ENCODE peak calls at places on chromosomes 5 and 9, in nine cellular contexts. One of them, this sample, is unnamed.

GRCh38 chr9:94847486-94847885 is 121.0 kb downstream of the AOPEP start:
- DNase-seq in A549: no peak
- DNase-seq in HepG2: no peak
- DNase-seq in SK-N-SH: no peak
- DNase-seq in Panc1: no peak
- DNase-seq in HCT116: no peak
- DNase-seq in GM12878: no peak
- DNase-seq in GM23338: no peak
- DNase-seq in HL-60: no peak
- DNase-seq in this sample: no peak

GRCh38 chr5:128409401-128409800 is 128.6 kb downstream of the FBN2 start:
- DNase-seq in A549: no peak
- DNase-seq in HepG2: no peak
- DNase-seq in SK-N-SH: no peak
- DNase-seq in Panc1: no peak
- DNase-seq in HCT116: no peak
- DNase-seq in GM12878: no peak
- DNase-seq in GM23338: peak
- DNase-seq in HL-60: no peak
- DNase-seq in this sample: no peak

GRCh38 chr9:8224381-8224791 is 424.8 kb upstream of the DMAC1 start:
- DNase-seq in A549: no peak
- DNase-seq in HepG2: no peak
- DNase-seq in SK-N-SH: no peak
- DNase-seq in Panc1: no peak
- DNase-seq in HCT116: no peak
- DNase-seq in GM12878: no peak
- DNase-seq in GM23338: no peak
- DNase-seq in HL-60: no peak
- DNase-seq in this sample: no peak

GRCh38 chr9:4886698-4887097 is 94.0 kb downstream of the RCL1 start:
- DNase-seq in A549: no peak
- DNase-seq in HepG2: no peak
- DNase-seq in SK-N-SH: no peak
- DNase-seq in Panc1: no peak
- DNase-seq in HCT116: no peak
- DNase-seq in GM12878: peak
- DNase-seq in GM23338: no peak
- DNase-seq in HL-60: no peak
- DNase-seq in this sample: no peak

GRCh38 chr9:99556998-99557397 is 264.7 kb upstream of the NR4A3 start:
- DNase-seq in A549: no peak
- DNase-seq in HepG2: no peak
- DNase-seq in SK-N-SH: no peak
- DNase-seq in Panc1: no peak
- DNase-seq in HCT116: no peak
- DNase-seq in GM12878: no peak
- DNase-seq in GM23338: no peak
- DNase-seq in HL-60: no peak
- DNase-seq in this sample: no peak

GRCh38 chr5:134240421-134240962 is 14.6 kb upstream of the PPP2CA start:
- DNase-seq in A549: no peak
- DNase-seq in HepG2: peak
- DNase-seq in SK-N-SH: peak
- DNase-seq in Panc1: no peak
- DNase-seq in HCT116: no peak
- DNase-seq in GM12878: no peak
- DNase-seq in GM23338: no peak
- DNase-seq in HL-60: no peak
- DNase-seq in this sample: no peak

GRCh38 chr5:134460551-134460950 is 48.9 kb upstream of the CDKN2AIPNL start:
- DNase-seq in A549: no peak
- DNase-seq in HepG2: no peak
- DNase-seq in SK-N-SH: no peak
- DNase-seq in Panc1: no peak
- DNase-seq in HCT116: no peak
- DNase-seq in GM12878: no peak
- DNase-seq in GM23338: no peak
- DNase-seq in HL-60: no peak
- DNase-seq in this sample: peak

GRCh38 chr9:4984171-4984570 is 901 bp upstream of the JAK2 start:
- DNase-seq in A549: peak
- DNase-seq in HepG2: peak
- DNase-seq in SK-N-SH: no peak
- DNase-seq in Panc1: no peak
- DNase-seq in HCT116: peak
- DNase-seq in GM12878: no peak
- DNase-seq in GM23338: no peak
- DNase-seq in HL-60: no peak
- DNase-seq in this sample: no peak

GRCh38 chr5:31733365-31733764 is 94.4 kb downstream of the PDZD2 start:
- DNase-seq in A549: no peak
- DNase-seq in HepG2: no peak
- DNase-seq in SK-N-SH: no peak
- DNase-seq in Panc1: no peak
- DNase-seq in HCT116: no peak
- DNase-seq in GM12878: no peak
- DNase-seq in GM23338: no peak
- DNase-seq in HL-60: no peak
- DNase-seq in this sample: no peak

GRCh38 chr5:31728039-31728438 is 89.1 kb downstream of the PDZD2 start:
- DNase-seq in A549: no peak
- DNase-seq in HepG2: no peak
- DNase-seq in SK-N-SH: no peak
- DNase-seq in Panc1: no peak
- DNase-seq in HCT116: no peak
- DNase-seq in GM12878: no peak
- DNase-seq in GM23338: no peak
- DNase-seq in HL-60: no peak
- DNase-seq in this sample: no peak

GRCh38 chr5:31731710-31732301 is 92.9 kb downstream of the PDZD2 start:
- DNase-seq in A549: no peak
- DNase-seq in HepG2: no peak
- DNase-seq in SK-N-SH: no peak
- DNase-seq in Panc1: no peak
- DNase-seq in HCT116: no peak
- DNase-seq in GM12878: no peak
- DNase-seq in GM23338: no peak
- DNase-seq in HL-60: no peak
- DNase-seq in this sample: no peak

GRCh38 chr5:31730139-31730538 is 91.2 kb downstream of the PDZD2 start:
- DNase-seq in A549: no peak
- DNase-seq in HepG2: no peak
- DNase-seq in SK-N-SH: no peak
- DNase-seq in Panc1: no peak
- DNase-seq in HCT116: no peak
- DNase-seq in GM12878: no peak
- DNase-seq in GM23338: no peak
- DNase-seq in HL-60: no peak
- DNase-seq in this sample: no peak

DNA sequence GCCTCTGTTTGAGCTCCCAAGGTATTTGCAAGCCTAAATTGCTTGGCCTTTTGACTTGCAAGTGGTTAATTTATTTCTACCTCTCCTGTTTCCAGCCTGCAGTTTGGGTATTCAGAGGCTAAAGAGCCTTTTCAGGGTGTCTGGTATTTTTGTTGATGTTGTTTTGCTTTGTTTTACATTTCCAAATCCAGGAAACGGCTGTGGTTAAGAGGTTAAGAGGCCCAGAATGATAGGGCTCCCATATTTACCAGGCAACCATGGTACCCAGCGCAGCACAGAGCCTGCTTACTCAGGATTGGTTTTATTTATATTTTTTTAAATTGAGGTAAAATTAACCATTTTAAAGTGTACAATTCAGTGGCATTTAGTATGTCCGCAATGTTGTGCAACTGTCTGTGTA is 92.1 kb downstream of the PDZD2 start:
- DNase-seq in A549: no peak
- DNase-seq in HepG2: no peak
- DNase-seq in SK-N-SH: no peak
- DNase-seq in Panc1: no peak
- DNase-seq in HCT116: no peak
- DNase-seq in GM12878: no peak
- DNase-seq in GM23338: peak
- DNase-seq in HL-60: no peak
- DNase-seq in this sample: no peak
- TF ChIP-seq REST in A549: no peak
- TF ChIP-seq REST in HepG2: no peak
- TF ChIP-seq REST in SK-N-SH: no peak
- TF ChIP-seq REST in Panc1: no peak
- TF ChIP-seq REST in HCT116: no peak
- TF ChIP-seq REST in GM12878: no peak
- TF ChIP-seq REST in GM23338: no peak
- TF ChIP-seq REST in HL-60: no peak
- TF ChIP-seq REST in this sample: no peak

DNA sequence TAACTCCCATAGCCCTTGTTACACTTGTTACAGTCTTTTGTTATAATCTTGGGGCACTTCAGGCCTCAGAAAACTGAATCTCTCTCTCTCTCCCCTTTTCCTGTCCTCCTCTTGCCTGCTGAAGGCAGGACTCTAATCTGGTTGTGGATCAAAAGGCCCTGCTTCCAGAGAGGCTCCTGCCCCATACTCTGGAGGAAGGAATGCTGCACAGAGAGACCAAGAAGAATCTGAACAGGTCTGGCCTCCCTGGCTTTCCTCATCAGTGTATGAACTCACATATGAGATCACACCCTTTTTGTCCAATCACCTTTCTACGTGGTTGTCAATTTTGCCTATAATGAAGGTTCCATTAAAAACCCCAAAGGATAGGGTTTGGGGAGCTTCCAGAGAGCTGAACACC is 26.2 kb upstream of the LVRN start:
- DNase-seq in A549: no peak
- DNase-seq in HepG2: no peak
- DNase-seq in SK-N-SH: no peak
- DNase-seq in Panc1: no peak
- DNase-seq in HCT116: no peak
- DNase-seq in GM12878: no peak
- DNase-seq in GM23338: no peak
- DNase-seq in HL-60: no peak
- DNase-seq in this sample: no peak
- TF ChIP-seq REST in A549: no peak
- TF ChIP-seq REST in HepG2: no peak
- TF ChIP-seq REST in SK-N-SH: no peak
- TF ChIP-seq REST in Panc1: no peak
- TF ChIP-seq REST in HCT116: no peak
- TF ChIP-seq REST in GM12878: no peak
- TF ChIP-seq REST in GM23338: no peak
- TF ChIP-seq REST in HL-60: no peak
- TF ChIP-seq REST in this sample: no peak

GRCh38 chr5:115543931-115544370 is 624 bp downstream of the FEM1C start:
- DNase-seq in A549: no peak
- DNase-seq in HepG2: peak
- DNase-seq in SK-N-SH: no peak
- DNase-seq in Panc1: no peak
- DNase-seq in HCT116: no peak
- DNase-seq in GM12878: no peak
- DNase-seq in GM23338: peak
- DNase-seq in HL-60: no peak
- DNase-seq in this sample: no peak

GRCh38 chr5:115541586-115541985 is 3.0 kb downstream of the FEM1C start:
- DNase-seq in A549: no peak
- DNase-seq in HepG2: peak
- DNase-seq in SK-N-SH: no peak
- DNase-seq in Panc1: no peak
- DNase-seq in HCT116: no peak
- DNase-seq in GM12878: no peak
- DNase-seq in GM23338: no peak
- DNase-seq in HL-60: no peak
- DNase-seq in this sample: no peak

GRCh38 chr5:115542076-115542475 is 2.5 kb downstream of the FEM1C start:
- DNase-seq in A549: no peak
- DNase-seq in HepG2: peak
- DNase-seq in SK-N-SH: no peak
- DNase-seq in Panc1: no peak
- DNase-seq in HCT116: no peak
- DNase-seq in GM12878: no peak
- DNase-seq in GM23338: no peak
- DNase-seq in HL-60: no peak
- DNase-seq in this sample: no peak

GRCh38 chr5:115543365-115543700 is 1.2 kb downstream of the FEM1C start:
- DNase-seq in A549: no peak
- DNase-seq in HepG2: peak
- DNase-seq in SK-N-SH: no peak
- DNase-seq in Panc1: no peak
- DNase-seq in HCT116: no peak
- DNase-seq in GM12878: no peak
- DNase-seq in GM23338: no peak
- DNase-seq in HL-60: no peak
- DNase-seq in this sample: no peak

DNA sequence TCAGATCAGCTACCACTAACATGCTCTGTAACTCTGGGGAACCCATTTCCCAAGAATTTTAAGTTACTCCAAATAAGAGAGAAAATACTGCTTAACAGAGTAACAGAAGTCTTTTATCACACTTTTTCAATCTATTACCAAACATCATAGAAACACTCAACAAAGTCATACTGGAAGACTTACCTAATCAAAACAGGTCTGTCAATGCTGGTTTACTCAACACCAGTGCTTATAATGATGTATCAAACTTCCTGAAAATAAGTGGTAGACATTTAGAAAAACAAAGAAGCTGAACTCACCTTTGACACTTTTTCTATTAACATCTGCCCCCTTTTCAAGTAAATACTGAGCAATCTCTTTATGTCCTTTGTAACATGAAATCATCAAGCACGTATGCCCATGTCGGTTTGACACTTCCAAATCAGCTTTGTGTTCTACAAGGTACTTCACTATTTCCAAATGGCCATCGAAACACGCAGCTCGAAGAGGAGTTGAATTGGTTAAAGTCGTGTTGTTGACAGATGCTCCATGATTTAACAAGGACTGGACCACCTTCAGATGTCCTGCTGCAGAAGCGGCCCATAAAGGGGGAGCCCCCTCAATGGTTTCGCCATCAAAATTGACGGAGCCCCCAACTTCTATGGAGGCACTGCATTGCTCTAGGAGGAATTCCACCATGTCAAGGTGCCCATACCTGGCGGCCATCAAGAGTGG is 1.8 kb downstream of the FEM1C start:
- DNase-seq in A549: no peak
- DNase-seq in HepG2: no peak
- DNase-seq in SK-N-SH: no peak
- DNase-seq in Panc1: no peak
- DNase-seq in HCT116: no peak
- DNase-seq in GM12878: no peak
- DNase-seq in GM23338: no peak
- DNase-seq in HL-60: no peak
- DNase-seq in this sample: peak
- TF ChIP-seq REST in A549: no peak
- TF ChIP-seq REST in HepG2: no peak
- TF ChIP-seq REST in SK-N-SH: no peak
- TF ChIP-seq REST in Panc1: no peak
- TF ChIP-seq REST in HCT116: no peak
- TF ChIP-seq REST in GM12878: no peak
- TF ChIP-seq REST in GM23338: no peak
- TF ChIP-seq REST in HL-60: no peak
- TF ChIP-seq REST in this sample: no peak

DNA sequence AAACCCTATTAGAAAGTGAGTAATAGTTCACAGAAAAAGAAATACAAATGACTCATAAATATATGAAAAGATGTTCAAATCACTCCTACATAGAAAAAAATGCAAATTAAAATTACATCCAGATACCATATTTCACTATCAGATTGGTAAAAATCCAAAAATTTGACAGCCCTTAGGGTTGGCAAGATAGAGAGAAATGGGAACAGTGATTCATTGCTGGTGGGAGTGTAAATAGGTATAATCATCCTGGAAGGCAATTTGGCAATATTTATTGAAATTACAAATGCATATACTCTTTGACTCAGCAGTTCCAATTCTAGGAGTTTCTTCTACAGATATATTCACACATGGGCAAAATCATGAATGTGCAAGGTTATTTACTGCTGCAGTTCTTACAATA is 273.5 kb downstream of the NR2F1-AS1 start:
- DNase-seq in A549: no peak
- DNase-seq in HepG2: no peak
- DNase-seq in SK-N-SH: no peak
- DNase-seq in Panc1: no peak
- DNase-seq in HCT116: no peak
- DNase-seq in GM12878: no peak
- DNase-seq in GM23338: no peak
- DNase-seq in HL-60: no peak
- DNase-seq in this sample: no peak
- TF ChIP-seq REST in A549: no peak
- TF ChIP-seq REST in HepG2: no peak
- TF ChIP-seq REST in SK-N-SH: no peak
- TF ChIP-seq REST in Panc1: no peak
- TF ChIP-seq REST in HCT116: no peak
- TF ChIP-seq REST in GM12878: no peak
- TF ChIP-seq REST in GM23338: no peak
- TF ChIP-seq REST in HL-60: no peak
- TF ChIP-seq REST in this sample: no peak